ENCODE peak calls at places on chromosomes 2 and 18, in four cellular contexts. One of them, this sample, is unnamed.

GRCh38 chr2:38375711-38376345 is 1.2 kb downstream of the ATL2 start:
- DNase-seq in renal cortical epithelial cell: no peak
- DNase-seq in activated T-cell treated with anti-CD3 and anti-CD28 coated beads, Interleukin-2, amount 50 U/mL, for 4 hours: peak
- DNase-seq in T1000: no peak
- DNase-seq in this sample: peak

GRCh38 chr18:60372598-60372997 is at the start of gene MC4R:
- DNase-seq in activated T-cell treated with anti-CD3 and anti-CD28 coated beads, Interleukin-2, amount 50 U/mL, for 4 hours: no peak
- DNase-seq in renal cortical epithelial cell: peak
- DNase-seq in T1000: no peak
- DNase-seq in this sample: peak

GRCh38 chr18:76873713-76874112 is 51.4 kb downstream of the ZNF236 start:
- DNase-seq in renal cortical epithelial cell: no peak
- DNase-seq in T1000: no peak
- DNase-seq in activated T-cell treated with anti-CD3 and anti-CD28 coated beads, Interleukin-2, amount 50 U/mL, for 4 hours: no peak
- DNase-seq in this sample: no peak

GRCh38 chr2:44964704-44965343 is 23.3 kb downstream of the SIX3 start:
- DNase-seq in T1000: no peak
- DNase-seq in renal cortical epithelial cell: peak
- DNase-seq in activated T-cell treated with anti-CD3 and anti-CD28 coated beads, Interleukin-2, amount 50 U/mL, for 4 hours: no peak
- DNase-seq in this sample: peak

GRCh38 chr2:77270433-77270832 is 251.7 kb downstream of the LRRTM4 start:
- DNase-seq in T1000: no peak
- DNase-seq in renal cortical epithelial cell: peak
- DNase-seq in activated T-cell treated with anti-CD3 and anti-CD28 coated beads, Interleukin-2, amount 50 U/mL, for 4 hours: no peak
- DNase-seq in this sample: no peak

GRCh38 chr2:118837621-118838020 is 9.8 kb downstream of the EN1 start:
- DNase-seq in renal cortical epithelial cell: no peak
- DNase-seq in T1000: no peak
- DNase-seq in activated T-cell treated with anti-CD3 and anti-CD28 coated beads, Interleukin-2, amount 50 U/mL, for 4 hours: no peak
- DNase-seq in this sample: no peak

GRCh38 chr2:1829831-1830230 is 85.5 kb upstream of the PXDN start:
- DNase-seq in renal cortical epithelial cell: no peak
- DNase-seq in activated T-cell treated with anti-CD3 and anti-CD28 coated beads, Interleukin-2, amount 50 U/mL, for 4 hours: no peak
- DNase-seq in T1000: no peak
- DNase-seq in this sample: no peak

GRCh38 chr18:46397174-46397573 is 259.8 kb downstream of the LOXHD1 start:
- DNase-seq in renal cortical epithelial cell: peak
- DNase-seq in T1000: no peak
- DNase-seq in activated T-cell treated with anti-CD3 and anti-CD28 coated beads, Interleukin-2, amount 50 U/mL, for 4 hours: no peak
- DNase-seq in this sample: no peak

GRCh38 chr18:908631-909621 is 4.3 kb downstream of the ADCYAP1 start:
- DNase-seq in activated T-cell treated with anti-CD3 and anti-CD28 coated beads, Interleukin-2, amount 50 U/mL, for 4 hours: no peak
- DNase-seq in T1000: no peak
- DNase-seq in renal cortical epithelial cell: no peak
- DNase-seq in this sample: no peak

GRCh38 chr2:109144721-109145120 is 15.7 kb downstream of the SH3RF3 start:
- DNase-seq in T1000: no peak
- DNase-seq in activated T-cell treated with anti-CD3 and anti-CD28 coated beads, Interleukin-2, amount 50 U/mL, for 4 hours: no peak
- DNase-seq in renal cortical epithelial cell: no peak
- DNase-seq in this sample: no peak

GRCh38 chr2:30368258-30368657 is 78.8 kb upstream of the LCLAT1 start:
- DNase-seq in renal cortical epithelial cell: peak
- DNase-seq in T1000: no peak
- DNase-seq in activated T-cell treated with anti-CD3 and anti-CD28 coated beads, Interleukin-2, amount 50 U/mL, for 4 hours: no peak
- DNase-seq in this sample: peak

GRCh38 chr18:23838801-23839366 is 149.6 kb downstream of the LAMA3 start:
- DNase-seq in T1000: no peak
- DNase-seq in activated T-cell treated with anti-CD3 and anti-CD28 coated beads, Interleukin-2, amount 50 U/mL, for 4 hours: no peak
- DNase-seq in renal cortical epithelial cell: peak
- DNase-seq in this sample: no peak

GRCh38 chr2:115825912-115826311 is 1383.5 kb downstream of the DPP10 start:
- DNase-seq in renal cortical epithelial cell: no peak
- DNase-seq in activated T-cell treated with anti-CD3 and anti-CD28 coated beads, Interleukin-2, amount 50 U/mL, for 4 hours: no peak
- DNase-seq in T1000: no peak
- DNase-seq in this sample: no peak

GRCh38 chr2:70686577-70687460 is 81.2 kb downstream of the ADD2 start:
- DNase-seq in T1000: no peak
- DNase-seq in activated T-cell treated with anti-CD3 and anti-CD28 coated beads, Interleukin-2, amount 50 U/mL, for 4 hours: no peak
- DNase-seq in renal cortical epithelial cell: peak
- DNase-seq in this sample: peak

GRCh38 chr2:3565117-3565516 is 7.0 kb upstream of the RNASEH1 start:
- DNase-seq in activated T-cell treated with anti-CD3 and anti-CD28 coated beads, Interleukin-2, amount 50 U/mL, for 4 hours: no peak
- DNase-seq in T1000: no peak
- DNase-seq in renal cortical epithelial cell: no peak
- DNase-seq in this sample: no peak

GRCh38 chr2:240463274-240463865 is 27.9 kb downstream of the GPC1 start:
- DNase-seq in T1000: no peak
- DNase-seq in renal cortical epithelial cell: no peak
- DNase-seq in activated T-cell treated with anti-CD3 and anti-CD28 coated beads, Interleukin-2, amount 50 U/mL, for 4 hours: peak
- DNase-seq in this sample: no peak

GRCh38 chr2:72112421-72112820 is 35.2 kb downstream of the CYP26B1 start:
- DNase-seq in renal cortical epithelial cell: peak
- DNase-seq in activated T-cell treated with anti-CD3 and anti-CD28 coated beads, Interleukin-2, amount 50 U/mL, for 4 hours: no peak
- DNase-seq in T1000: peak
- DNase-seq in this sample: no peak

GRCh38 chr18:3898866-3899613 is 449.1 kb downstream of the TGIF1 start:
- DNase-seq in activated T-cell treated with anti-CD3 and anti-CD28 coated beads, Interleukin-2, amount 50 U/mL, for 4 hours: no peak
- DNase-seq in T1000: no peak
- DNase-seq in renal cortical epithelial cell: peak
- DNase-seq in this sample: no peak

This sample was measured in kidney glomerular epithelial cell.